ENCODE peak calls at places on chromosomes 13 and 19, in four cellular contexts. Q, D, E and Y are unnamed samples.

GRCh38 chr13:37364024-37364423 is 234.5 kb downstream of the POSTN start:
- DNase-seq in E (no peak), D (no peak), Q (no peak), Y (no peak)

GRCh38 chr19:913080-913748 is at the start of gene R3HDM4:
- DNase-seq in D (no peak), Q (peak), E (no peak), Y (no peak)

GRCh38 chr19:6718741-6719539 is 1.5 kb downstream of the C3 start:
- DNase-seq in E (peak), D (peak), Q (no peak), Y (no peak)

GRCh38 chr13:106182404-106182803 is 353.1 kb downstream of the EFNB2 start:
- DNase-seq in E (no peak), D (peak), Q (peak), Y (no peak)

GRCh38 chr13:24489721-24490120 is 22.9 kb downstream of the PARP4 start:
- DNase-seq in E (no peak), D (no peak), Q (no peak), Y (no peak)

GRCh38 chr19:23415561-23416191 is 20.4 kb upstream of the ZNF91 start:
- DNase-seq in E (peak), Q (no peak), D (peak), Y (peak)

GRCh38 chr19:2627319-2627829 is 75.1 kb downstream of the GNG7 start:
- DNase-seq in D (peak), E (peak), Q (peak), Y (no peak)

GRCh38 chr19:47523473-47523872 is 8.6 kb upstream of the NAPA start:
- DNase-seq in Q (no peak), E (no peak), D (no peak), Y (no peak)

GRCh38 chr13:94121686-94122085 is 357.8 kb downstream of the DCT start:
- DNase-seq in E (no peak), Q (peak), D (no peak), Y (no peak)

GRCh38 chr19:40208602-40209001 is 9.6 kb downstream of the TTC9B start:
- DNase-seq in E (no peak), Q (no peak), D (no peak), Y (no peak)

GRCh38 chr19:51000981-51001380 is 423 bp downstream of the KLK8 start:
- DNase-seq in D (peak), E (no peak), Q (no peak), Y (no peak)

GRCh38 chr19:38856813-38857212 is 7.0 kb upstream of the HNRNPL start:
- DNase-seq in E (no peak), D (no peak), Q (no peak), Y (no peak)

GRCh38 chr19:56107626-56108351 is 13.3 kb downstream of the ZNF787 start:
- DNase-seq in D (no peak), Q (no peak), E (no peak), Y (no peak)

GRCh38 chr13:32881074-32881791 is 135.0 kb upstream of the KL start:
- DNase-seq in E (no peak), Q (peak), D (no peak), Y (no peak)

GRCh38 chr13:27868639-27869435 is 51.0 kb upstream of the PDX1 start:
- DNase-seq in Q (peak), D (peak), E (no peak), Y (no peak)

GRCh38 chr13:94860981-94861407 is 148.6 kb upstream of the SOX21 start:
- DNase-seq in E (no peak), D (no peak), Q (peak), Y (no peak)

GRCh38 chr19:50803633-50804419 is 13.6 kb downstream of the ACP4 start:
- DNase-seq in E (peak), Q (no peak), D (no peak), Y (no peak)

GRCh38 chr13:98761126-98761978 is 8.9 kb upstream of the SLC15A1 start:
- DNase-seq in D (no peak), E (no peak), Q (peak), Y (no peak)

GRCh38 chr13:76622336-76623045 is 263.7 kb downstream of the KCTD12 start:
- DNase-seq in Q (no peak), E (no peak), D (no peak), Y (no peak)

GRCh38 chr13:113545455-113545930 is 39.1 kb upstream of the TFDP1 start:
- DNase-seq in D (peak), E (no peak), Q (peak), Y (no peak)

GRCh38 chr13:53342623-53343022 is 314.0 kb downstream of the OLFM4 start:
- DNase-seq in D (peak), E (no peak), Q (no peak), Y (no peak)

GRCh38 chr13:90447735-90448103 is 899.8 kb upstream of the MIR17HG start:
- DNase-seq in Q (peak), D (peak), E (no peak), Y (no peak)

GRCh38 chr13:38341149-38341692 is 8.4 kb upstream of the UFM1 start:
- DNase-seq in Q (no peak), E (no peak), D (no peak), Y (no peak)

GRCh38 chr19:38134538-38135149 is 89.4 kb downstream of the DPF1 start:
- DNase-seq in D (peak), Q (peak), E (no peak), Y (peak)

GRCh38 chr13:97116754-97117153 is 105.4 kb upstream of the MBNL2 start:
- DNase-seq in E (no peak), D (peak), Q (peak), Y (no peak)

GRCh38 chr13:57527114-57527770 is 104.3 kb upstream of the PCDH17 start:
- DNase-seq in Q (no peak), D (no peak), E (no peak), Y (no peak)

GRCh38 chr13:50081106-50081898 is 66.1 kb downstream of the KCNRG start:
- DNase-seq in Q (no peak), D (peak), E (peak), Y (no peak)

GRCh38 chr13:105159794-105160193 is 1375.7 kb downstream of the EFNB2 start:
- DNase-seq in Q (no peak), D (no peak), E (no peak), Y (no peak)

GRCh38 chr19:43634877-43635560 is 4.6 kb downstream of the CADM4 start:
- DNase-seq in Q (no peak), E (no peak), D (peak), Y (peak)

GRCh38 chr19:28313633-28314032 is 899.3 kb downstream of the UQCRFS1 start:
- DNase-seq in E (no peak), D (peak), Q (peak), Y (no peak)

GRCh38 chr13:98652721-98653470 is 76.0 kb upstream of the STK24 start:
- DNase-seq in E (no peak), D (no peak), Q (no peak), Y (no peak)

GRCh38 chr19:11887618-11888531 is at the start of gene ZNF69:
- DNase-seq in E (peak), Q (peak), D (peak), Y (peak)

GRCh38 chr19:15442142-15442920 is 7.4 kb downstream of the WIZ start:
- DNase-seq in E (no peak), D (no peak), Q (no peak), Y (no peak)

GRCh38 chr13:112140366-112140765 is 73.4 kb downstream of the SOX1 start:
- DNase-seq in Q (no peak), E (no peak), D (no peak), Y (no peak)

GRCh38 chr13:30119476-30119875 is 187.9 kb downstream of the KATNAL1 start:
- DNase-seq in Q (peak), D (no peak), E (peak), Y (no peak)

GRCh38 chr19:51628153-51628939 is 1.9 kb downstream of the SIGLEC5 start:
- DNase-seq in D (no peak), Q (no peak), E (no peak), Y (no peak)

GRCh38 chr19:14473915-14474578 is 1.1 kb downstream of the PTGER1 start:
- DNase-seq in Q (no peak), E (peak), D (no peak), Y (no peak)

GRCh38 chr13:73259061-73259908 is 200.5 kb downstream of the KLF5 start:
- DNase-seq in Q (peak), E (no peak), D (peak), Y (no peak)

GRCh38 chr19:47661161-47661560 is 52.1 kb upstream of the EHD2 start:
- DNase-seq in Q (no peak), D (no peak), E (no peak), Y (no peak)

GRCh38 chr13:85498774-85499173 is 300.4 kb downstream of the SLITRK6 start:
- DNase-seq in Q (no peak), E (peak), D (no peak), Y (no peak)
- H2BK120ac ChIP-seq in Q (peak), E (peak), D (no peak), Y (no peak)

DNA sequence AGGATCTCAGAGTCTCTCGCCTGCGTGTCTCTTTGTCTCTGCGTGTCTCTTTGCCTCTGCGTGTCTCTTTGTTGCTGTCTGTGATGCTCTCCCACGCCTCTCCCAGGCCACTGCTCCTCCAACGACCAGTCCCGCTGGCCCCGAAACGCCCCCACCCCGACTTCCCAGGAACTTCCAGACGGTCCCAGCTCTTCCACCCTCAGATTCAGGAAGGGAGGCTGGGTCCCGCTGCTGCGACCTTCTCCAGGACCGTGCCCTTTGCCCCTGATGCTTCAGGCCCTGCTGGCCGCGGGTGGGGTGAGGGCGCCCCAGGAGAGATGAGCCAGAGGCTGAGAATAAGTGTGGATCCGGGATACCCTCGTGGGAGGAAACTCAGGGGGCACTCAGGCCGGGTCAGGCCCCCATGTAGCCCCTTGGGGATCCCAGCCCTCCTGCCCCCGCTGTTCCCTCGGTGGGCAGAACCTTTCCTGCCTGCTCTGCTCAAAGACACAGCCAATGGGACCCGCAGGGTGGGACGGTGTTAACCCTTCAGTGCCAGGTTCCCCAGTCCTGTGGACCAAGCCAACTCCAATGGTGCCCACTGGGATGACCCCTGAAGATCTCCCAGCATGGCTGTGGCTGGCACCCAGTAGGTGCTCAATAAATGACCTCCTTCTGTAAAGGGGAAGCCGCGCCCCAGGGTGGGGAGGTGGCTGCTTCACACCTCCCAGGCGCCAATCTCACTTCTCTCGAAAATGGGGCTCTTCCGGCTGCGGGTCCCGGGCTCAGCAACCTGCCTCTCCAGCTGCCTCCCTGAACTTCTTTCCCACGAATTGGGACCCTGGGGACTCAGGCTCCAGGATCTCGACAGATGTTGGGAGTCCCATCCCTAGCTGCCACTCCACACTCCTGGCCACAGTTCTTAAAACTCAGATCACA is 1.5 kb upstream of the S1PR5 start:
- DNase-seq in D (no peak), E (no peak), Q (no peak), Y (no peak)
- H2BK120ac ChIP-seq in D (no peak), E (no peak), Q (no peak), Y (peak)

GRCh38 chr13:102650444-102650843 is 44.4 kb downstream of the METTL21C start:
- DNase-seq in D (no peak), Q (no peak), E (no peak), Y (no peak)

GRCh38 chr13:102651392-102651791 is 43.5 kb downstream of the METTL21C start:
- DNase-seq in Q (peak), D (no peak), E (no peak), Y (no peak)

GRCh38 chr13:102654786-102655185 is 40.1 kb downstream of the METTL21C start:
- DNase-seq in Q (no peak), D (peak), E (no peak), Y (peak)

GRCh38 chr13:102648046-102648445 is 46.8 kb downstream of the METTL21C start:
- DNase-seq in E (no peak), Q (no peak), D (no peak), Y (no peak)

DNA sequence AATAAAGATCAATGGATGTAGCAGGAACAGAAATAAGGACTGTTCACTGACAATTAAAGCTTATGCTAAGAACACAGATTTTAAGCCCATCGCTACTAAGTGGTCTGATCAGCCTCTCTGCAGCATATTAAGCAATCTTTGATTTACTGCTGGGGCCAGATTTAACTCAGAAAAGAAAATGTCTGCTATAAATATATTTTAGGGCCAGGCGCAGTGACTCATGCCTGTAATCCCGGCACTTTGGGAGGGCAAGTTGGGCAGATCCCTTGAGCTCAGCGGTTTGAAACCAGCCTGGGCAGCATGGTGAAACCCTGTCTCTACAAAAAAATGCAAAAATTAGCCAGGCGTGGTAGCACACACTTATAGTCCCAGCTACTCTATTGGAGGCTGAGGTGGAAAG is 43.0 kb downstream of the METTL21C start:
- DNase-seq in D (no peak), E (no peak), Q (peak), Y (no peak)
- H2BK120ac ChIP-seq in D (no peak), E (no peak), Q (no peak), Y (no peak)

GRCh38 chr19:29833614-29834261 is 21.9 kb downstream of the CCNE1 start:
- DNase-seq in Q (no peak), E (no peak), D (no peak), Y (no peak)

GRCh38 chr19:29832801-29833200 is 21.0 kb downstream of the CCNE1 start:
- DNase-seq in D (no peak), Q (no peak), E (no peak), Y (no peak)

GRCh38 chr19:29831041-29831548 is 19.3 kb downstream of the CCNE1 start:
- DNase-seq in D (no peak), Q (no peak), E (peak), Y (no peak)

GRCh38 chr19:29834991-29835390 is 23.2 kb downstream of the CCNE1 start:
- DNase-seq in D (no peak), Q (no peak), E (peak), Y (no peak)

DNA sequence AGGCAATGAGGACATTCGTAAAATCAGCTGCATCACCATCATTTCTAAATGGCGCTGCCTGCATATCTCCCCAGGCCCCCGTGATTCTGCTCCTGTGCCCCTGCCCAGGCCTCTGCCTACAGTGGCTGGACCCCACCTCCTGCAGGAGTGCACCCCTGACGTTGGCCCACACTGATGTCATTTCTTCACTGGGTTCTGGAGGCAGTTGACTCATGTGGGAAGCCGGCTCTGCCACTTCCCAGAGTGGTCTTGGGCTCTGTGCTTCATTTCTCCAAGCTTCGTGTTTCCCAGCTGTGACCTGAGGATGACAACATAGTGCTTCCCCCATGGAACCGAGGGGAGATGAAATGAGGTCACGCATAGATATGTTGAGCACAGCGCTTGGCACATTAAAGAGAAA is 19.9 kb downstream of the CCNE1 start:
- DNase-seq in E (no peak), Q (no peak), D (no peak), Y (no peak)
- H2BK120ac ChIP-seq in E (no peak), Q (no peak), D (no peak), Y (no peak)

DNA sequence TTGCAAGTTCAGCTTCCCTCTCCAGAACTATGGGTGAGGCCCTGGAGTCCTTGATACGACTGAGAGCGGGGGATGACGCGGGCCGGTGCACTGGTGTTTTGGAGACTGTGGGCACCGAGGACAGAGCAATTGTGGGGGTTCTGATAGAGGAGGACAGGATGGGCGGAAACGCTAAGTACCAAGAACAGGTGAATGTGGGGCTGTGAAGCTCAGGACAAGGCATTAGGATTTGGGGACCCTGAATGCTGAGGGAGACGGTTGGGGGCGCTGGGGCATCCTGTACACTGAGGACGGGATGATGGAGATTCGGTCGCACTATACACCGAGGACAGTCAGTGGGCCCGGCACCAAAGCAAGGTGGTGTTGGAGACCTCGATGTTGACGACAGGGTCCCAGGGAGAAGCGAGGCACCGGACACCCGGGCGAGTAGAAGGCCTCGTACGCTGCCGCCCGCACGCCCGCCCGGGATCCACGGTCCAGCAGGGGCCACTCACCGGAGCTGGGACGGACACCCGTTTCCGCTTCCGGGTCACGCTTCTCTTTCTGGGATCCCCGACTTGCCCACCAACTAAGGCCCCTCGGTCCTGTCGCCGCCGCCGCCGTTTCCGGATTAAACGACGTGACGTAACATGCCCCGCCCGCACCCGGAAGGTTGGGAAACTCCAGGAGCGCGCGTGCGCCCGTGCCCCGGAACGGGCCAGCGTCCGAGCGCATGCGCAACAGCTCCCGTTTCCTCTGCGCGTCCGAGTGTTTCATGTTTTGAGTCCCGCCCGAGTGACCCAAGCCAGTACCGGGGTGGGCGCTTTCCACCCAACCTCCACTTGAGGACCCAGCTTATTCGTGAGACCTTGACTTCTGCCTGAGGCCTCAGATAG is at the start of gene CHMP2A:
- DNase-seq in E (peak), Q (peak), D (peak), Y (peak)
- H2BK120ac ChIP-seq in E (peak), Q (peak), D (no peak), Y (peak)

GRCh38 chr13:26693749-26694463 is 66.7 kb downstream of the GPR12 start:
- DNase-seq in Q (no peak), E (no peak), D (peak), Y (no peak)
- H2BK120ac ChIP-seq in Q (no peak), E (no peak), D (no peak), Y (no peak)

GRCh38 chr13:43880930-43881329 is 1.2 kb downstream of the LACC1 start:
- DNase-seq in E (no peak), D (no peak), Q (no peak), Y (no peak)

GRCh38 chr13:43879323-43880181 is at the start of the genes CCDC122 and LACC1:
- DNase-seq in Q (peak), E (peak), D (peak), Y (peak)

GRCh38 chr13:43877788-43878187 is 1.8 kb downstream of the CCDC122 start:
- DNase-seq in Q (no peak), D (no peak), E (no peak), Y (no peak)

GRCh38 chr13:43880451-43880850 is 747 bp downstream of the LACC1 start:
- DNase-seq in E (no peak), D (no peak), Q (no peak), Y (no peak)

DNA sequence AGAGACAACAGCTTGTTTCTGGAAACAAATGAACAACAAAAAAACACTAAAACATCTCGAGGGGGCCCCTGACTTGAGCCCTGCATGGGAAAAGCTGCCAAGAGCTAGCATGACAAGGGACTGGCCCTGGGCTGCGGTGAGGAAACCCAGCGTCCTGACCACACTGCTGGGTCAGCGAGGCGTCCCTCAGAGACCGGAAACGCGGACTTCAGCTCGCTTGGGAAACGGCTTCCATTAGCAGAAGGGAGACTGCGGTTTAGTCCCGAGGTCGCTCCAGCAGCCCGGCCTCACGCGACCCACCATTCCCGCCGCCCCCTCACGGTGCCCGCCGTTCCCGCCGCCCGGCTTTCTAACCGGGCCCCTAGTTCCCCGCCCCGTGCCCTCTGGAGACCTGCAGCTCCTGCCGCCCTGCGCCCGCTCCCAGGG is 630 bp downstream of the CCDC122 start:
- DNase-seq in D (peak), E (peak), Q (peak), Y (no peak)
- H2BK120ac ChIP-seq in D (no peak), E (peak), Q (peak), Y (peak)